ENCODE peak calls at places on chromosome 9, in ten cellular contexts. N is SK-N-DZ; L is NCI-H460; V is HuH-7; J is activated T-helper 1 cell treated with Interleukin-2 at 50 U/mL for 16 hours; C is NCI-H1436; X is T-helper 2 cell; F is stimulated activated naive CD8-positive, alpha-beta T cell treated with anti-CD3 and anti-CD28 coated beads, Interleukin-15, amount 100 ng/mL, for 72 hours; Z is RWPE1; S is left ventricle myocardium inferior. D is an unnamed sample.

GRCh38 chr9:128180447-128180846 is 10.9 kb downstream of the CIZ1 start:
- DNase-seq in N (no peak), L (no peak), V (no peak), J (no peak), C (no peak), X (no peak), F (no peak), Z (no peak), S (no peak), D (no peak)

GRCh38 chr9:96420468-96421219 is 2.5 kb upstream of the ZNF367 start:
- DNase-seq in N (no peak), L (peak), V (peak), J (no peak), C (peak), X (no peak), F (no peak), Z (peak), S (no peak), D (peak)

GRCh38 chr9:133417541-133418461 is at the start of gene REXO4:
- DNase-seq in N (peak), L (peak), V (peak), J (peak), C (peak), X (peak), F (peak), Z (peak), S (peak), D (peak)

GRCh38 chr9:135736979-135737839 is 35.2 kb downstream of the KCNT1 start:
- DNase-seq in N (no peak), L (no peak), V (no peak), J (no peak), C (no peak), X (no peak), F (no peak), Z (no peak), S (no peak), D (no peak)

GRCh38 chr9:9718691-9719090 is 894.1 kb downstream of the PTPRD start:
- DNase-seq in N (no peak), L (no peak), V (no peak), J (no peak), C (no peak), X (no peak), F (no peak), Z (no peak), S (no peak), D (no peak)

GRCh38 chr9:15491950-15492349 is 18.8 kb downstream of the PSIP1 start:
- DNase-seq in N (no peak), L (no peak), V (no peak), J (no peak), C (no peak), X (no peak), F (no peak), Z (no peak), S (no peak), D (no peak)

GRCh38 chr9:28158451-28158850 is 585.2 kb upstream of the C9orf72 start:
- DNase-seq in N (peak), L (no peak), V (no peak), J (no peak), C (no peak), X (no peak), F (no peak), Z (no peak), S (no peak), D (no peak)

GRCh38 chr9:88645869-88646204 is 110.9 kb downstream of the NXNL2 start:
- DNase-seq in N (no peak), L (no peak), V (no peak), J (no peak), C (no peak), X (no peak), F (no peak), Z (no peak), S (no peak), D (no peak)

GRCh38 chr9:137433349-137433915 is 7.7 kb downstream of the ENTPD8 start:
- DNase-seq in N (no peak), L (no peak), V (no peak), J (no peak), C (no peak), X (no peak), F (no peak), Z (no peak), S (no peak), D (no peak)

GRCh38 chr9:133238272-133238850 is 29.3 kb upstream of the OBP2B start:
- DNase-seq in N (peak), L (no peak), V (no peak), J (no peak), C (no peak), X (no peak), F (peak), Z (no peak), S (peak), D (peak)